ENCODE peak calls at places on chromosomes 13 and 19, in six cellular contexts. H is cardiac fibroblast, L is HFFc6, I is GM23338, Y is neural crest cell, E is lower leg skin. D is an unnamed sample.

GRCh38 chr19:41923045-41923788 is 5.0 kb downstream of the ERFL start:
- DNase-seq in H (no peak), L (no peak), I (no peak), Y (no peak), E (no peak), D (no peak)

GRCh38 chr19:32876919-32877285 is 7.3 kb upstream of the SLC7A9 start:
- DNase-seq in H (peak), L (peak), I (no peak), Y (no peak), E (peak), D (no peak)

GRCh38 chr19:51737924-51738323 is 13.8 kb downstream of the FPR1 start:
- DNase-seq in H (peak), L (no peak), I (no peak), Y (no peak), E (no peak), D (no peak)

GRCh38 chr19:46970815-46971214 is 48.8 kb upstream of the NPAS1 start:
- DNase-seq in H (peak), L (peak), I (no peak), Y (no peak), E (no peak), D (no peak)

GRCh38 chr19:47003611-47003935 is 16.1 kb upstream of the NPAS1 start:
- DNase-seq in H (no peak), L (no peak), I (no peak), Y (no peak), E (no peak), D (peak)

GRCh38 chr19:13025819-13026477 is 30.7 kb downstream of the NFIX start:
- DNase-seq in H (no peak), L (no peak), I (no peak), Y (no peak), E (no peak), D (no peak)

GRCh38 chr13:74056829-74057564 is 77.2 kb downstream of the KLF12 start:
- DNase-seq in H (peak), L (no peak), I (peak), Y (no peak), E (no peak), D (no peak)

GRCh38 chr19:45558399-45558878 is 26.2 kb downstream of the OPA3 start:
- DNase-seq in H (peak), L (no peak), I (peak), Y (peak), E (no peak), D (peak)

GRCh38 chr13:25806304-25806974 is 245.4 kb downstream of the SHISA2 start:
- DNase-seq in H (no peak), L (no peak), I (no peak), Y (no peak), E (no peak), D (no peak)

GRCh38 chr13:20247963-20248362 is 15.8 kb upstream of the GJB6 start:
- DNase-seq in H (no peak), L (no peak), I (no peak), Y (no peak), E (peak), D (no peak)

GRCh38 chr13:112974125-112974524 is 5.1 kb downstream of the MCF2L start:
- DNase-seq in H (no peak), L (no peak), I (no peak), Y (no peak), E (no peak), D (no peak)

GRCh38 chr13:51995677-51996551 is 15.3 kb downstream of the ATP7B start:
- DNase-seq in H (no peak), L (no peak), I (peak), Y (no peak), E (no peak), D (no peak)

GRCh38 chr13:93320942-93321341 is 94.3 kb downstream of the GPC6 start:
- DNase-seq in H (peak), L (no peak), I (no peak), Y (no peak), E (no peak), D (no peak)

GRCh38 chr19:51440052-51440451 is 18.2 kb downstream of the SIGLEC8 start:
- DNase-seq in H (no peak), L (no peak), I (no peak), Y (no peak), E (no peak), D (no peak)

GRCh38 chr19:15454371-15454800 is 4.6 kb upstream of the WIZ start:
- DNase-seq in H (no peak), L (no peak), I (no peak), Y (no peak), E (no peak), D (no peak)

DNA sequence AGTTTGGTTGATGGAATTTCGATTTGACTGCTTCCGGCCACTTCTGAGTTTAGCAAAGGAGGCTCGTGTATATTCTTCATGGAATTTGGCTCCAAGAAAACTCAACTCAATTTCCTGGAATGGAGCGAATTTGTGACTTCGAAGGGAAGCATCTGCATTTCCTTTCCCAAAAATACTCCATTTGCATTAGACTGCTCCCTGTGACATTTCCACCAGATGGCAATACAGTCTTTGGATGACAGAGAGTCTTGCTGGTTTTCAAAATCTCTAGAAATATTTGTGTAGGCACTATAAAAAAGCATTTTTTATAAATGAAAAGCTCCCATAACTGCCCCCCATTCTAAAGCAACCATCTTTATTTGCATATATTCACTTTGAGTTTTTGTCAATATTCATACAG is 4.1 kb downstream of the C1QTNF9 start:
- DNase-seq in H (peak), L (peak), I (peak), Y (no peak), E (no peak), D (no peak)
- TF ChIP-seq CTCF in H (peak), L (peak), I (peak), Y (peak), E (no peak), D (no peak)

DNA sequence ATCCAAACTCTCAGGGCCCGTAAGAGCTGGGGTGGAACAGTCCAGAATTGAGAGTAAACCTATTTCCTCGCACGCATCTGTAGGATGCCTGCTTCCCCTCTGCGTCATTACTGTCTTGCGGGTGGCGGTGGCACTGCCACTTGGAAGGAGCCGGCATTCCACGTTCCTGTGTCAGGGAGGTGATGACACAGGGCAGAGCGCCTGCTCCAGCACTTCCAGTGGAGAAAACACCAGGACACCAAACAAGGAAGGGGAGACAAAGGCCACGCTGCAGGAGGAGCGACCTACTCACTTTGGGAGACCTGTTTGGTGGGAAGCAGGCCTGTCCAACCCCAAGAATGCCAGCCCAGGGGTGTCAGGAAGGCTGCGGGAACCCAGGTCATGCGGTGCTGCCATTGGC is 37.1 kb downstream of the PBX4 start:
- DNase-seq in H (no peak), L (no peak), I (no peak), Y (no peak), E (no peak), D (no peak)
- TF ChIP-seq CTCF in H (no peak), L (no peak), I (no peak), Y (no peak), E (no peak), D (no peak)

DNA sequence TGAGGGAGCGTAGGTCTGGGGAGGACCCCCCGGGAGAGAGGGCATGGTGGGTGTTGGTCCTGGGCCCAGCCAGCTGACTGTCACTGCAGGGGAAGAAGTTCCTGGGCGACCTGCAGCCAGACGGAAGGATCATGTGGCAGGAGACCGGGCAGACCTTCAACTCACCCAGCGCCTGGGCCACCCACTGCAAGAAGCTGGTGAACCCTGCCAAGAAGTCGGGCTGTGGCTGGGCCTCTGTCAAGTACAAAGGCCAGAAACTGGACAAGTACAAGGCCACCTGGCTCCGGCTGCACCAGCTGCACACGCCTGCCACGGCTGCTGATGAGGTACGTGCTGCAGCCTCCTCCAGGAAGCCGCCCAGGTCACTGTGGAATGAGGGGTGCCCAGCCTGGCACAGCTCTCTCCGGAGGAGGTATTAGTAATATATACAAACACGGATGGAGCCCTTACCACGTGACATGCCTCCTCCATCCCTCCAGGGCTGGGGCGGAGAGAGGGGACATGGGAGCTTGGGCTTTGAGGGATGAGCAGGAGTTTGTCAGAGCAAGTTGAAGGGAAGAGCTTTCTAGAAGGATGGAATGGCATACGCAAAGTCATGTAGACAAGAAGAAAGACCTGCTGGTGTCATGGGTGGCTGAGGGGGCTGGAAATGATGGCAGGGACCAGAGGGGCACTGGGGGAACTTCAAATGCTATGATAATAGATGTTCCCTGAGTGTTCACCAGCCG is 2.5 kb downstream of the MPND start:
- DNase-seq in H (no peak), L (no peak), I (no peak), Y (no peak), E (no peak), D (no peak)
- TF ChIP-seq CTCF in H (no peak), L (no peak), I (no peak), Y (no peak), E (no peak), D (no peak)

GRCh38 chr13:111558700-111559088 is 238.3 kb downstream of the TEX29 start:
- DNase-seq in H (no peak), L (no peak), I (no peak), Y (no peak), E (peak), D (no peak)
- TF ChIP-seq CTCF in H (no peak), L (no peak), I (no peak), Y (no peak), E (no peak), D (no peak)

D was measured in GM20000.